ENCODE peak calls at places on chromosomes 4 and X, in five cellular contexts. O is central memory CD4-positive, alpha-beta T cell; S is NCI-H1436; M is NCI-H2029; N is adipocyte. D is an unnamed sample.

GRCh38 chr4:14452001-14452400 is 550.3 kb upstream of the CPEB2 start:
- DNase-seq in O (no peak), S (no peak), M (no peak), N (no peak), D (no peak)

GRCh38 chr4:113636877-113637276 is 124.7 kb downstream of the CAMK2D start:
- DNase-seq in O (peak), S (no peak), M (no peak), N (no peak), D (peak)

GRCh38 chr4:81738891-81739290 is 267.2 kb upstream of the RASGEF1B start:
- DNase-seq in O (no peak), S (no peak), M (no peak), N (no peak), D (no peak)

GRCh38 chr4:112007361-112007760 is 137.9 kb upstream of the FAM241A start:
- DNase-seq in O (no peak), S (no peak), M (no peak), N (no peak), D (no peak)

GRCh38 chr4:30875659-30876269 is 155.6 kb downstream of the PCDH7 start:
- DNase-seq in O (no peak), S (no peak), M (no peak), N (no peak), D (no peak)

GRCh38 chr4:182745268-182745667 is 171.9 kb downstream of the DCTD start:
- DNase-seq in O (no peak), S (peak), M (no peak), N (no peak), D (no peak)

GRCh38 chr4:113686950-113687718 is 74.4 kb downstream of the CAMK2D start:
- DNase-seq in O (no peak), S (no peak), M (no peak), N (peak), D (no peak)

GRCh38 chr4:150305995-150306394 is 227.8 kb downstream of the DCLK2 start:
- DNase-seq in O (no peak), S (no peak), M (no peak), N (peak), D (no peak)

GRCh38 chrX:74536142-74537010 is 78.0 kb downstream of the RLIM start:
- DNase-seq in O (peak), S (peak), M (peak), N (peak), D (no peak)

GRCh38 chr4:71004281-71004851 is 10.9 kb downstream of the DCK start:
- DNase-seq in O (peak), S (no peak), M (no peak), N (no peak), D (peak)

GRCh38 chrX:49915352-49916222 is 6.8 kb upstream of the CLCN5 start:
- DNase-seq in O (peak), S (peak), M (peak), N (peak), D (peak)

GRCh38 chr4:88720749-88721428 is 23.3 kb upstream of the NAP1L5 start:
- DNase-seq in O (no peak), S (no peak), M (no peak), N (no peak), D (no peak)

GRCh38 chr4:53861856-53862610 is 202.4 kb downstream of the CHIC2 start:
- DNase-seq in O (no peak), S (no peak), M (no peak), N (peak), D (no peak)

GRCh38 chrX:42739258-42739657 is 38.7 kb downstream of the PPP1R2C start:
- DNase-seq in O (peak), S (no peak), M (no peak), N (no peak), D (no peak)

GRCh38 chrX:45806410-45807121 is 605.9 kb upstream of the DIPK2B start:
- DNase-seq in O (peak), S (no peak), M (no peak), N (peak), D (peak)

GRCh38 chr4:95050980-95051688 is 293.4 kb downstream of the BMPR1B start:
- DNase-seq in O (no peak), S (no peak), M (no peak), N (no peak), D (no peak)

GRCh38 chr4:169410839-169411770 is 140.3 kb upstream of the SH3RF1 start:
- DNase-seq in O (peak), S (no peak), M (no peak), N (peak), D (peak)

GRCh38 chrX:132651411-132652086 is 162.7 kb upstream of the MBNL3 start:
- DNase-seq in O (no peak), S (no peak), M (no peak), N (no peak), D (no peak)

GRCh38 chrX:41688154-41688553 is 619 bp upstream of the GPR34 start:
- DNase-seq in O (no peak), S (no peak), M (no peak), N (no peak), D (no peak)

GRCh38 chr4:121139533-121140222 is 24.4 kb downstream of the TNIP3 start:
- DNase-seq in O (peak), S (no peak), M (peak), N (peak), D (no peak)

GRCh38 chr4:181944527-181944926 is 298.7 kb upstream of the TENM3 start:
- DNase-seq in O (no peak), S (no peak), M (peak), N (no peak), D (no peak)

GRCh38 chr4:74716436-74716765 is 77.9 kb downstream of the BTC start:
- DNase-seq in O (no peak), S (no peak), M (no peak), N (no peak), D (no peak)

GRCh38 chr4:162727232-162727631 is 439.5 kb downstream of the NAF1 start:
- DNase-seq in O (no peak), S (no peak), M (no peak), N (no peak), D (no peak)

GRCh38 chrX:119622356-119623232 is 16.4 kb upstream of the NKRF start:
- DNase-seq in O (no peak), S (no peak), M (peak), N (peak), D (no peak)

GRCh38 chrX:111568356-111568755 is 56.9 kb downstream of the SERTM2 start:
- DNase-seq in O (no peak), S (no peak), M (no peak), N (peak), D (no peak)

GRCh38 chr4:6649216-6649615 is 8.7 kb downstream of the MRFAP1 start:
- DNase-seq in O (no peak), S (no peak), M (no peak), N (no peak), D (no peak)

GRCh38 chr4:175033162-175033561 is 115.0 kb downstream of the ADAM29 start:
- DNase-seq in O (no peak), S (no peak), M (no peak), N (no peak), D (no peak)

GRCh38 chr4:141124224-141124623 is 9.0 kb downstream of the RNF150 start:
- DNase-seq in O (no peak), S (no peak), M (no peak), N (peak), D (no peak)

GRCh38 chr4:114839986-114840385 is 241.4 kb downstream of the UGT8 start:
- DNase-seq in O (no peak), S (no peak), M (no peak), N (no peak), D (no peak)